ENCODE peak calls at places on chromosomes 3 and 15, in ten cellular contexts. One of them, this sample, is unnamed.

GRCh38 chr15:29896062-29896461 is 73.8 kb upstream of the TJP1 start:
- DNase-seq in NAMALWA: no peak
- DNase-seq in NCI-H510A treated with DMSO at 0.1 percent for 48 hours: no peak
- DNase-seq in stimulated activated naive CD8-positive, alpha-beta T cell treated with anti-CD3 and anti-CD28 coated beads, Interleukin-15, Interleukin-2, amounts not matched to agents 100 U/mL and 50 U/mL, for 24 hours: no peak
- DNase-seq in Panc1: no peak
- DNase-seq in cardiac septum: no peak
- DNase-seq in activated T-cell treated with anti-CD3 and anti-CD28 coated beads for 24 hours: no peak
- DNase-seq in iPS-NIHi11: no peak
- DNase-seq in SK-N-DZ: no peak
- DNase-seq in stimulated activated CD4-positive, alpha-beta T cell treated with anti-CD3 and anti-CD28 coated beads, TNF-alpha, amount 100 ng/mL, for 4 hours: no peak
- DNase-seq in this sample: no peak

GRCh38 chr3:17149744-17150143 is 265.0 kb downstream of the PLCL2 start:
- DNase-seq in NAMALWA: no peak
- DNase-seq in NCI-H510A treated with DMSO at 0.1 percent for 48 hours: no peak
- DNase-seq in stimulated activated naive CD8-positive, alpha-beta T cell treated with anti-CD3 and anti-CD28 coated beads, Interleukin-15, Interleukin-2, amounts not matched to agents 100 U/mL and 50 U/mL, for 24 hours: no peak
- DNase-seq in Panc1: no peak
- DNase-seq in cardiac septum: no peak
- DNase-seq in activated T-cell treated with anti-CD3 and anti-CD28 coated beads for 24 hours: no peak
- DNase-seq in iPS-NIHi11: no peak
- DNase-seq in SK-N-DZ: no peak
- DNase-seq in stimulated activated CD4-positive, alpha-beta T cell treated with anti-CD3 and anti-CD28 coated beads, TNF-alpha, amount 100 ng/mL, for 4 hours: no peak
- DNase-seq in this sample: no peak

GRCh38 chr3:197224034-197224444 is 74.4 kb downstream of the DLG1 start:
- DNase-seq in NAMALWA: peak
- DNase-seq in NCI-H510A treated with DMSO at 0.1 percent for 48 hours: peak
- DNase-seq in stimulated activated naive CD8-positive, alpha-beta T cell treated with anti-CD3 and anti-CD28 coated beads, Interleukin-15, Interleukin-2, amounts not matched to agents 100 U/mL and 50 U/mL, for 24 hours: no peak
- DNase-seq in Panc1: peak
- DNase-seq in cardiac septum: no peak
- DNase-seq in activated T-cell treated with anti-CD3 and anti-CD28 coated beads for 24 hours: no peak
- DNase-seq in iPS-NIHi11: peak
- DNase-seq in SK-N-DZ: peak
- DNase-seq in stimulated activated CD4-positive, alpha-beta T cell treated with anti-CD3 and anti-CD28 coated beads, TNF-alpha, amount 100 ng/mL, for 4 hours: no peak
- DNase-seq in this sample: peak

GRCh38 chr3:108914774-108915641 is 38.7 kb downstream of the GUCA1C start:
- DNase-seq in NAMALWA: peak
- DNase-seq in NCI-H510A treated with DMSO at 0.1 percent for 48 hours: peak
- DNase-seq in stimulated activated naive CD8-positive, alpha-beta T cell treated with anti-CD3 and anti-CD28 coated beads, Interleukin-15, Interleukin-2, amounts not matched to agents 100 U/mL and 50 U/mL, for 24 hours: peak
- DNase-seq in Panc1: peak
- DNase-seq in cardiac septum: no peak
- DNase-seq in activated T-cell treated with anti-CD3 and anti-CD28 coated beads for 24 hours: peak
- DNase-seq in iPS-NIHi11: peak
- DNase-seq in SK-N-DZ: peak
- DNase-seq in stimulated activated CD4-positive, alpha-beta T cell treated with anti-CD3 and anti-CD28 coated beads, TNF-alpha, amount 100 ng/mL, for 4 hours: peak
- DNase-seq in this sample: peak

GRCh38 chr3:166809520-166809919 is 570.6 kb downstream of the ZBBX start:
- DNase-seq in NAMALWA: no peak
- DNase-seq in NCI-H510A treated with DMSO at 0.1 percent for 48 hours: peak
- DNase-seq in stimulated activated naive CD8-positive, alpha-beta T cell treated with anti-CD3 and anti-CD28 coated beads, Interleukin-15, Interleukin-2, amounts not matched to agents 100 U/mL and 50 U/mL, for 24 hours: no peak
- DNase-seq in Panc1: no peak
- DNase-seq in cardiac septum: no peak
- DNase-seq in activated T-cell treated with anti-CD3 and anti-CD28 coated beads for 24 hours: no peak
- DNase-seq in iPS-NIHi11: no peak
- DNase-seq in SK-N-DZ: no peak
- DNase-seq in stimulated activated CD4-positive, alpha-beta T cell treated with anti-CD3 and anti-CD28 coated beads, TNF-alpha, amount 100 ng/mL, for 4 hours: no peak
- DNase-seq in this sample: no peak

GRCh38 chr3:132210476-132211346 is 106.5 kb upstream of the ACP3 start:
- DNase-seq in NAMALWA: peak
- DNase-seq in NCI-H510A treated with DMSO at 0.1 percent for 48 hours: peak
- DNase-seq in stimulated activated naive CD8-positive, alpha-beta T cell treated with anti-CD3 and anti-CD28 coated beads, Interleukin-15, Interleukin-2, amounts not matched to agents 100 U/mL and 50 U/mL, for 24 hours: peak
- DNase-seq in Panc1: peak
- DNase-seq in cardiac septum: no peak
- DNase-seq in activated T-cell treated with anti-CD3 and anti-CD28 coated beads for 24 hours: no peak
- DNase-seq in iPS-NIHi11: peak
- DNase-seq in SK-N-DZ: no peak
- DNase-seq in stimulated activated CD4-positive, alpha-beta T cell treated with anti-CD3 and anti-CD28 coated beads, TNF-alpha, amount 100 ng/mL, for 4 hours: no peak
- DNase-seq in this sample: no peak

GRCh38 chr3:129224984-129225393 is 24.4 kb upstream of the COPG1 start:
- DNase-seq in NAMALWA: peak
- DNase-seq in NCI-H510A treated with DMSO at 0.1 percent for 48 hours: peak
- DNase-seq in stimulated activated naive CD8-positive, alpha-beta T cell treated with anti-CD3 and anti-CD28 coated beads, Interleukin-15, Interleukin-2, amounts not matched to agents 100 U/mL and 50 U/mL, for 24 hours: peak
- DNase-seq in Panc1: peak
- DNase-seq in cardiac septum: peak
- DNase-seq in activated T-cell treated with anti-CD3 and anti-CD28 coated beads for 24 hours: no peak
- DNase-seq in iPS-NIHi11: peak
- DNase-seq in SK-N-DZ: no peak
- DNase-seq in stimulated activated CD4-positive, alpha-beta T cell treated with anti-CD3 and anti-CD28 coated beads, TNF-alpha, amount 100 ng/mL, for 4 hours: no peak
- DNase-seq in this sample: peak

GRCh38 chr3:50254577-50255250 is 14.2 kb upstream of the SEMA3B start:
- DNase-seq in NAMALWA: no peak
- DNase-seq in NCI-H510A treated with DMSO at 0.1 percent for 48 hours: no peak
- DNase-seq in stimulated activated naive CD8-positive, alpha-beta T cell treated with anti-CD3 and anti-CD28 coated beads, Interleukin-15, Interleukin-2, amounts not matched to agents 100 U/mL and 50 U/mL, for 24 hours: no peak
- DNase-seq in Panc1: no peak
- DNase-seq in cardiac septum: peak
- DNase-seq in activated T-cell treated with anti-CD3 and anti-CD28 coated beads for 24 hours: no peak
- DNase-seq in iPS-NIHi11: no peak
- DNase-seq in SK-N-DZ: no peak
- DNase-seq in stimulated activated CD4-positive, alpha-beta T cell treated with anti-CD3 and anti-CD28 coated beads, TNF-alpha, amount 100 ng/mL, for 4 hours: no peak
- DNase-seq in this sample: no peak

GRCh38 chr3:194998948-194999347 is 272.0 kb downstream of the XXYLT1 start:
- DNase-seq in NAMALWA: no peak
- DNase-seq in NCI-H510A treated with DMSO at 0.1 percent for 48 hours: no peak
- DNase-seq in stimulated activated naive CD8-positive, alpha-beta T cell treated with anti-CD3 and anti-CD28 coated beads, Interleukin-15, Interleukin-2, amounts not matched to agents 100 U/mL and 50 U/mL, for 24 hours: no peak
- DNase-seq in Panc1: no peak
- DNase-seq in cardiac septum: no peak
- DNase-seq in activated T-cell treated with anti-CD3 and anti-CD28 coated beads for 24 hours: no peak
- DNase-seq in iPS-NIHi11: no peak
- DNase-seq in SK-N-DZ: no peak
- DNase-seq in stimulated activated CD4-positive, alpha-beta T cell treated with anti-CD3 and anti-CD28 coated beads, TNF-alpha, amount 100 ng/mL, for 4 hours: no peak
- DNase-seq in this sample: no peak

GRCh38 chr3:176590722-176591121 is 606.6 kb downstream of the TBL1XR1 start:
- DNase-seq in NAMALWA: no peak
- DNase-seq in NCI-H510A treated with DMSO at 0.1 percent for 48 hours: no peak
- DNase-seq in stimulated activated naive CD8-positive, alpha-beta T cell treated with anti-CD3 and anti-CD28 coated beads, Interleukin-15, Interleukin-2, amounts not matched to agents 100 U/mL and 50 U/mL, for 24 hours: no peak
- DNase-seq in Panc1: no peak
- DNase-seq in cardiac septum: no peak
- DNase-seq in activated T-cell treated with anti-CD3 and anti-CD28 coated beads for 24 hours: no peak
- DNase-seq in iPS-NIHi11: no peak
- DNase-seq in SK-N-DZ: no peak
- DNase-seq in stimulated activated CD4-positive, alpha-beta T cell treated with anti-CD3 and anti-CD28 coated beads, TNF-alpha, amount 100 ng/mL, for 4 hours: no peak
- DNase-seq in this sample: no peak

GRCh38 chr3:13507791-13508339 is 27.8 kb downstream of the HDAC11 start:
- DNase-seq in NAMALWA: no peak
- DNase-seq in NCI-H510A treated with DMSO at 0.1 percent for 48 hours: no peak
- DNase-seq in stimulated activated naive CD8-positive, alpha-beta T cell treated with anti-CD3 and anti-CD28 coated beads, Interleukin-15, Interleukin-2, amounts not matched to agents 100 U/mL and 50 U/mL, for 24 hours: no peak
- DNase-seq in Panc1: no peak
- DNase-seq in cardiac septum: no peak
- DNase-seq in activated T-cell treated with anti-CD3 and anti-CD28 coated beads for 24 hours: no peak
- DNase-seq in iPS-NIHi11: peak
- DNase-seq in SK-N-DZ: peak
- DNase-seq in stimulated activated CD4-positive, alpha-beta T cell treated with anti-CD3 and anti-CD28 coated beads, TNF-alpha, amount 100 ng/mL, for 4 hours: no peak
- DNase-seq in this sample: no peak